ENCODE peak calls at places on chromosomes 4 and X, in six cellular contexts. F is activated CD4-positive, alpha-beta T cell treated with anti-CD3 and anti-CD28 coated beads, Interleukin-2, amount 10 ng/mL, durations not matched to agents 7 days and 5 days; D is T47D; B is T-helper 1 cell; P is activated naive CD4-positive, alpha-beta T cell; E is brain microvascular endothelial cell. C is an unnamed sample.

GRCh38 chr4:46975841-46976551 is 17.4 kb downstream of the GABRA4 start:
- DNase-seq in F (no peak), D (no peak), B (no peak), P (no peak), E (no peak), C (no peak)

GRCh38 chrX:70254063-70254400 is 6.0 kb downstream of the P2RY4 start:
- DNase-seq in F (no peak), D (no peak), B (no peak), P (no peak), E (no peak), C (no peak)

GRCh38 chrX:42102586-42103282 is 179.4 kb upstream of the CASK start:
- DNase-seq in F (no peak), D (no peak), B (no peak), P (no peak), E (no peak), C (no peak)

GRCh38 chr4:165398570-165398969 is 19.8 kb downstream of the CPE start:
- DNase-seq in F (no peak), D (peak; percentile 31), B (no peak), P (no peak), E (peak; percentile 76), C (no peak)

GRCh38 chr4:41146716-41147506 is 67.4 kb downstream of the APBB2 start:
- DNase-seq in F (no peak), D (peak; percentile 40), B (no peak), P (no peak), E (peak; percentile 49), C (no peak)

GRCh38 chrX:30935985-30936384 is 46.9 kb upstream of the TAB3 start:
- DNase-seq in F (no peak), D (peak; percentile 61), B (no peak), P (no peak), E (peak; percentile 28), C (peak; percentile 13)

GRCh38 chr4:84878541-84878940 is 87.9 kb downstream of the WDFY3 start:
- DNase-seq in F (no peak), D (no peak), B (no peak), P (no peak), E (no peak), C (no peak)

GRCh38 chr4:182314537-182314936 is 71.3 kb downstream of the TENM3 start:
- DNase-seq in F (no peak), D (no peak), B (no peak), P (no peak), E (no peak), C (no peak)

GRCh38 chrX:51876441-51876840 is 17.0 kb upstream of the MAGED1 start:
- DNase-seq in F (no peak), D (no peak), B (no peak), P (no peak), E (peak; percentile 19), C (no peak)

GRCh38 chrX:34300871-34301270 is 168.8 kb upstream of the FAM47A start:
- DNase-seq in F (peak; percentile 12), D (peak; percentile 70), B (no peak), P (no peak), E (peak; percentile 53), C (peak; percentile 2)

GRCh38 chrX:47129879-47130358 is 14.6 kb downstream of the NDUFB11 start:
- DNase-seq in F (no peak), D (no peak), B (no peak), P (no peak), E (no peak), C (no peak)

GRCh38 chr4:87141428-87141827 is 79.0 kb downstream of the KLHL8 start:
- DNase-seq in F (no peak), D (no peak), B (no peak), P (no peak), E (no peak), C (no peak)

GRCh38 chr4:180953572-180953971 is 1289.6 kb upstream of the TENM3 start:
- DNase-seq in F (no peak), D (peak; percentile 32), B (no peak), P (no peak), E (peak; percentile 1), C (no peak)

GRCh38 chr4:187188118-187188517 is 464.5 kb upstream of the FAT1 start:
- DNase-seq in F (no peak), D (no peak), B (no peak), P (no peak), E (no peak), C (no peak)

GRCh38 chrX:104510801-104511200 is 55.2 kb upstream of the IL1RAPL2 start:
- DNase-seq in F (no peak), D (no peak), B (no peak), P (no peak), E (no peak), C (no peak)

GRCh38 chr4:137602401-137602800 is 70.1 kb upstream of the PCDH18 start:
- DNase-seq in F (no peak), D (no peak), B (no peak), P (no peak), E (no peak), C (no peak)

GRCh38 chrX:920234-920799 is 289.7 kb downstream of the SHOX start:
- DNase-seq in F (no peak), D (no peak), B (no peak), P (no peak), E (peak; percentile 37), C (no peak)

GRCh38 chr4:111618908-111619307 is 526.3 kb upstream of the FAM241A start:
- DNase-seq in F (no peak), D (no peak), B (no peak), P (no peak), E (no peak), C (no peak)